ENCODE peak calls at places on chromosomes 12 and 14, in four cellular contexts. One of them, this sample, is unnamed.

GRCh38 chr12:12510141-12510540 is 52.5 kb downstream of the DUSP16 start:
- DNase-seq in GM23248: peak
- DNase-seq in SK-N-SH: no peak
- DNase-seq in neural progenitor cell: no peak
- DNase-seq in this sample: no peak

GRCh38 chr14:100810861-100811461 is 15.0 kb upstream of the MEG3 start:
- DNase-seq in GM23248: no peak
- DNase-seq in SK-N-SH: no peak
- DNase-seq in neural progenitor cell: no peak
- DNase-seq in this sample: no peak

GRCh38 chr12:113136128-113136989 is 798 bp upstream of the RASAL1 start:
- DNase-seq in GM23248: no peak
- DNase-seq in SK-N-SH: peak
- DNase-seq in neural progenitor cell: no peak
- DNase-seq in this sample: no peak

GRCh38 chr12:452667-453210 is 7.0 kb upstream of the B4GALNT3 start:
- DNase-seq in GM23248: peak
- DNase-seq in SK-N-SH: no peak
- DNase-seq in neural progenitor cell: no peak
- DNase-seq in this sample: no peak

GRCh38 chr12:1517007-1517406 is 77.4 kb downstream of the FBXL14 start:
- DNase-seq in GM23248: peak
- DNase-seq in SK-N-SH: peak
- DNase-seq in neural progenitor cell: peak
- DNase-seq in this sample: no peak

GRCh38 chr12:26473291-26473690 is 277.9 kb downstream of the SSPN start:
- DNase-seq in GM23248: peak
- DNase-seq in SK-N-SH: no peak
- DNase-seq in neural progenitor cell: no peak
- DNase-seq in this sample: no peak

GRCh38 chr12:104455594-104456416 is 943 bp upstream of the CHST11 start:
- DNase-seq in GM23248: peak
- DNase-seq in SK-N-SH: no peak
- DNase-seq in neural progenitor cell: no peak
- DNase-seq in this sample: no peak

GRCh38 chr12:114316076-114316475 is 89.9 kb downstream of the TBX5 start:
- DNase-seq in GM23248: peak
- DNase-seq in SK-N-SH: no peak
- DNase-seq in neural progenitor cell: no peak
- DNase-seq in this sample: no peak

GRCh38 chr12:111084172-111084571 is 163.8 kb upstream of the MYL2 start:
- DNase-seq in GM23248: no peak
- DNase-seq in SK-N-SH: no peak
- DNase-seq in neural progenitor cell: no peak
- DNase-seq in this sample: no peak

GRCh38 chr12:57966536-57966935 is 25.2 kb downstream of the ATP23 start:
- DNase-seq in GM23248: no peak
- DNase-seq in SK-N-SH: no peak
- DNase-seq in neural progenitor cell: no peak
- DNase-seq in this sample: no peak

GRCh38 chr12:116368196-116369194 is 91.0 kb upstream of the MED13L start:
- DNase-seq in GM23248: no peak
- DNase-seq in SK-N-SH: no peak
- DNase-seq in neural progenitor cell: no peak
- DNase-seq in this sample: no peak

GRCh38 chr14:94388027-94388895 is at the start of gene SERPINA1:
- DNase-seq in GM23248: peak
- DNase-seq in SK-N-SH: no peak
- DNase-seq in neural progenitor cell: no peak
- DNase-seq in this sample: no peak

GRCh38 chr14:24071144-24071697 is at the start of gene CPNE6:
- DNase-seq in GM23248: no peak
- DNase-seq in SK-N-SH: no peak
- DNase-seq in neural progenitor cell: no peak
- DNase-seq in this sample: no peak

GRCh38 chr12:107622005-107622404 is 63.6 kb upstream of the PWP1 start:
- DNase-seq in GM23248: peak
- DNase-seq in SK-N-SH: peak
- DNase-seq in neural progenitor cell: peak
- DNase-seq in this sample: no peak

GRCh38 chr12:56839489-56840442 is 76.6 kb downstream of the HSD17B6 start:
- DNase-seq in GM23248: peak
- DNase-seq in SK-N-SH: peak
- DNase-seq in neural progenitor cell: peak
- DNase-seq in this sample: no peak

GRCh38 chr14:101512396-101512695 is 48.9 kb upstream of the DIO3 start:
- DNase-seq in GM23248: no peak
- DNase-seq in SK-N-SH: no peak
- DNase-seq in neural progenitor cell: no peak
- DNase-seq in this sample: no peak

GRCh38 chr14:63890553-63890952 is 37.7 kb downstream of the SYNE2 start:
- DNase-seq in GM23248: no peak
- DNase-seq in SK-N-SH: no peak
- DNase-seq in neural progenitor cell: no peak
- DNase-seq in this sample: no peak

GRCh38 chr12:90851800-90852718 is 102.9 kb downstream of the CCER1 start:
- DNase-seq in GM23248: no peak
- DNase-seq in SK-N-SH: no peak
- DNase-seq in neural progenitor cell: no peak
- DNase-seq in this sample: no peak

GRCh38 chr14:103520657-103521437 is 1.8 kb downstream of the CKB start:
- DNase-seq in GM23248: peak
- DNase-seq in SK-N-SH: peak
- DNase-seq in neural progenitor cell: peak
- DNase-seq in this sample: no peak

GRCh38 chr12:65948320-65949008 is 124.2 kb downstream of the HMGA2 start:
- DNase-seq in GM23248: peak
- DNase-seq in SK-N-SH: no peak
- DNase-seq in neural progenitor cell: peak
- DNase-seq in this sample: peak

GRCh38 chr12:32742133-32742532 is 13.6 kb downstream of the YARS2 start:
- DNase-seq in GM23248: no peak
- DNase-seq in SK-N-SH: no peak
- DNase-seq in neural progenitor cell: no peak
- DNase-seq in this sample: no peak

GRCh38 chr12:50747817-50748216 is 16.1 kb upstream of the ATF1 start:
- DNase-seq in GM23248: no peak
- DNase-seq in SK-N-SH: no peak
- DNase-seq in neural progenitor cell: no peak
- DNase-seq in this sample: no peak

GRCh38 chr12:1173806-1174617 is 183.0 kb downstream of the ERC1 start:
- DNase-seq in GM23248: no peak
- DNase-seq in SK-N-SH: no peak
- DNase-seq in neural progenitor cell: no peak
- DNase-seq in this sample: no peak

GRCh38 chr14:101733211-101733610 is 28.3 kb upstream of the PPP2R5C start:
- DNase-seq in GM23248: peak
- DNase-seq in SK-N-SH: no peak
- DNase-seq in neural progenitor cell: no peak
- DNase-seq in this sample: no peak

GRCh38 chr14:28116716-28117115 is 649.9 kb upstream of the FOXG1 start:
- DNase-seq in GM23248: no peak
- DNase-seq in SK-N-SH: no peak
- DNase-seq in neural progenitor cell: no peak
- DNase-seq in this sample: no peak

GRCh38 chr12:46608431-46609280 is 217.1 kb downstream of the SLC38A4 start:
- DNase-seq in GM23248: peak
- DNase-seq in SK-N-SH: no peak
- DNase-seq in neural progenitor cell: no peak
- DNase-seq in this sample: no peak

GRCh38 chr12:34600592-34601462 is 578.5 kb downstream of the ALG10 start:
- DNase-seq in GM23248: no peak
- DNase-seq in SK-N-SH: peak
- DNase-seq in neural progenitor cell: no peak
- DNase-seq in this sample: no peak

GRCh38 chr14:23418021-23418420 is 9.9 kb upstream of the MYH6 start:
- DNase-seq in GM23248: no peak
- DNase-seq in SK-N-SH: no peak
- DNase-seq in neural progenitor cell: no peak
- DNase-seq in this sample: no peak

GRCh38 chr14:20775043-20775442 is 6.0 kb upstream of the RNASE6 start:
- DNase-seq in GM23248: no peak
- DNase-seq in SK-N-SH: no peak
- DNase-seq in neural progenitor cell: no peak
- DNase-seq in this sample: no peak
- H3K27ac ChIP-seq in GM23248: no peak
- H3K27ac ChIP-seq in SK-N-SH: no peak
- H3K27ac ChIP-seq in neural progenitor cell: no peak
- H3K27ac ChIP-seq in this sample: no peak

GRCh38 chr12:10750385-10750727 is 27.2 kb upstream of the YBX3 start:
- DNase-seq in GM23248: no peak
- DNase-seq in SK-N-SH: no peak
- DNase-seq in neural progenitor cell: no peak
- DNase-seq in this sample: no peak
- H3K27ac ChIP-seq in GM23248: no peak
- H3K27ac ChIP-seq in SK-N-SH: no peak
- H3K27ac ChIP-seq in neural progenitor cell: no peak
- H3K27ac ChIP-seq in this sample: no peak

DNA sequence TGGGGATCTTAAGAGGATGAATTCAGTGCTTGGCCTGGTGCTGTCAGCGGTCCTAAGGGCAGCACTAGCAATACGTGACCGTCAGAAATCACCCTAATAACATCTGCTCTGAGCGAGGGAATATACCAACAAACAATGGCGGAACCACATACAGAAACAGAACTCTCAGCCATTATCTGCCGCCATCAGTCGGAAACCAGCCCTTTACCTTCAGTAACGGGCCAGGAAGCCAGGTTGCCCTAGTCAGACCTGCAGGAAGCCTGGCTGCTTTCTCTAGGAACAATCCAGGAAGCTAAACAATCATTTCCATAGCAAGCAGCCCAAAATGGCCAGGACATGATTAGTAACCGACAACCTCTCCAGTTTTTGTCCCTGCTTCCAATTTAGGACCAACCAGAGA is 5.6 kb downstream of the CDCA4 start:
- DNase-seq in GM23248: no peak
- DNase-seq in SK-N-SH: no peak
- DNase-seq in neural progenitor cell: no peak
- DNase-seq in this sample: no peak
- H3K27ac ChIP-seq in GM23248: no peak
- H3K27ac ChIP-seq in SK-N-SH: no peak
- H3K27ac ChIP-seq in neural progenitor cell: peak
- H3K27ac ChIP-seq in this sample: no peak

GRCh38 chr12:49518914-49519573 is 19.8 kb upstream of the KCNH3 start:
- DNase-seq in GM23248: peak
- DNase-seq in SK-N-SH: no peak
- DNase-seq in neural progenitor cell: no peak
- DNase-seq in this sample: no peak
- H3K27ac ChIP-seq in GM23248: no peak
- H3K27ac ChIP-seq in SK-N-SH: no peak
- H3K27ac ChIP-seq in neural progenitor cell: no peak
- H3K27ac ChIP-seq in this sample: no peak

This sample was measured in thoracic aorta.